ENCODE peak calls at places on chromosome 7, in nine cellular contexts. P is esophagus muscularis mucosa, H is astrocyte of the spinal cord, J is neural progenitor cell, Y is fibroblast of pulmonary artery, O is spleen, S is GM06990, D is A673, R is endodermal cell. A is an unnamed sample.

GRCh38 chr7:143512488-143513340 is 35.0 kb downstream of the TAS2R41 start:
- DNase-seq in P (no peak), H (peak), J (no peak), Y (no peak), O (no peak), S (no peak), D (no peak), R (no peak), A (peak)

GRCh38 chr7:8035647-8036518 is 67.3 kb downstream of the GLCCI1 start:
- DNase-seq in P (no peak), H (peak), J (peak), Y (peak), O (no peak), S (no peak), D (peak), R (peak), A (peak)

GRCh38 chr7:157808042-157808441 is 471.2 kb downstream of the DNAJB6 start:
- DNase-seq in P (no peak), H (no peak), J (no peak), Y (no peak), O (peak), S (no peak), D (no peak), R (no peak), A (no peak)

GRCh38 chr7:100467638-100468373 is 3.7 kb upstream of the SPACDR start:
- DNase-seq in P (no peak), H (no peak), J (no peak), Y (no peak), O (peak), S (no peak), D (no peak), R (peak), A (no peak)

GRCh38 chr7:5613607-5614006 is 167.9 kb downstream of the RNF216 start:
- DNase-seq in P (no peak), H (no peak), J (no peak), Y (no peak), O (no peak), S (no peak), D (no peak), R (no peak), A (no peak)

GRCh38 chr7:98209166-98209920 is 1.9 kb upstream of the BHLHA15 start:
- DNase-seq in P (no peak), H (no peak), J (no peak), Y (no peak), O (peak), S (no peak), D (no peak), R (no peak), A (no peak)

GRCh38 chr7:28626629-28627262 is 214.4 kb downstream of the CREB5 start:
- DNase-seq in P (no peak), H (peak), J (peak), Y (peak), O (no peak), S (no peak), D (peak), R (peak), A (peak)

GRCh38 chr7:104700336-104700735 is 313.7 kb upstream of the KMT2E start:
- DNase-seq in P (no peak), H (no peak), J (no peak), Y (no peak), O (no peak), S (no peak), D (no peak), R (no peak), A (no peak)

GRCh38 chr7:129635300-129636029 is 23.9 kb downstream of the NRF1 start:
- DNase-seq in P (no peak), H (peak), J (peak), Y (peak), O (peak), S (no peak), D (peak), R (peak), A (peak)

GRCh38 chr7:151738925-151739324 is 138.0 kb downstream of the PRKAG2 start:
- DNase-seq in P (no peak), H (no peak), J (no peak), Y (no peak), O (no peak), S (no peak), D (no peak), R (no peak), A (no peak)

GRCh38 chr7:151732292-151732691 is 144.6 kb downstream of the PRKAG2 start:
- DNase-seq in P (no peak), H (no peak), J (no peak), Y (no peak), O (no peak), S (no peak), D (no peak), R (no peak), A (no peak)

GRCh38 chr7:945556-946255 is 8.8 kb downstream of the ADAP1 start:
- DNase-seq in P (no peak), H (no peak), J (no peak), Y (no peak), O (peak), S (peak), D (no peak), R (peak), A (no peak)

GRCh38 chr7:82017334-82017943 is 247.6 kb upstream of the HGF start:
- DNase-seq in P (no peak), H (peak), J (peak), Y (peak), O (no peak), S (no peak), D (peak), R (no peak), A (peak)

GRCh38 chr7:82039621-82040020 is 269.8 kb upstream of the HGF start:
- DNase-seq in P (no peak), H (no peak), J (no peak), Y (peak), O (no peak), S (no peak), D (no peak), R (no peak), A (no peak)

GRCh38 chr7:153103219-153103618 is 343.7 kb downstream of the ACTR3B start:
- DNase-seq in P (no peak), H (no peak), J (no peak), Y (no peak), O (no peak), S (no peak), D (no peak), R (no peak), A (no peak)

GRCh38 chr7:67301667-67302066 is 305.0 kb downstream of the TYW1 start:
- DNase-seq in P (no peak), H (no peak), J (peak), Y (peak), O (no peak), S (no peak), D (no peak), R (no peak), A (peak)

GRCh38 chr7:111540199-111540815 is 22.0 kb downstream of the IMMP2L start:
- DNase-seq in P (no peak), H (no peak), J (no peak), Y (no peak), O (no peak), S (no peak), D (no peak), R (no peak), A (no peak)

GRCh38 chr7:106178593-106179134 is 66.6 kb upstream of the SYPL1 start:
- DNase-seq in P (no peak), H (peak), J (no peak), Y (peak), O (no peak), S (no peak), D (peak), R (no peak), A (peak)

GRCh38 chr7:129909669-129910068 is 43.1 kb downstream of the UBE2H start:
- DNase-seq in P (no peak), H (no peak), J (no peak), Y (no peak), O (no peak), S (no peak), D (no peak), R (no peak), A (no peak)

GRCh38 chr7:158271646-158272045 is 316.0 kb downstream of the PTPRN2 start:
- DNase-seq in P (no peak), H (no peak), J (no peak), Y (no peak), O (peak), S (no peak), D (no peak), R (no peak), A (no peak)

GRCh38 chr7:83984076-83984475 is 210.5 kb downstream of the SEMA3A start:
- DNase-seq in P (no peak), H (no peak), J (no peak), Y (no peak), O (no peak), S (no peak), D (no peak), R (no peak), A (no peak)

GRCh38 chr7:148706368-148706767 is 7.7 kb downstream of the CUL1 start:
- DNase-seq in P (no peak), H (no peak), J (no peak), Y (no peak), O (no peak), S (no peak), D (no peak), R (no peak), A (no peak)
- TF ChIP-seq CTCF in P (no peak), H (no peak), J (no peak), Y (no peak), O (no peak), S (no peak), D (no peak), R (no peak), A (no peak)

DNA sequence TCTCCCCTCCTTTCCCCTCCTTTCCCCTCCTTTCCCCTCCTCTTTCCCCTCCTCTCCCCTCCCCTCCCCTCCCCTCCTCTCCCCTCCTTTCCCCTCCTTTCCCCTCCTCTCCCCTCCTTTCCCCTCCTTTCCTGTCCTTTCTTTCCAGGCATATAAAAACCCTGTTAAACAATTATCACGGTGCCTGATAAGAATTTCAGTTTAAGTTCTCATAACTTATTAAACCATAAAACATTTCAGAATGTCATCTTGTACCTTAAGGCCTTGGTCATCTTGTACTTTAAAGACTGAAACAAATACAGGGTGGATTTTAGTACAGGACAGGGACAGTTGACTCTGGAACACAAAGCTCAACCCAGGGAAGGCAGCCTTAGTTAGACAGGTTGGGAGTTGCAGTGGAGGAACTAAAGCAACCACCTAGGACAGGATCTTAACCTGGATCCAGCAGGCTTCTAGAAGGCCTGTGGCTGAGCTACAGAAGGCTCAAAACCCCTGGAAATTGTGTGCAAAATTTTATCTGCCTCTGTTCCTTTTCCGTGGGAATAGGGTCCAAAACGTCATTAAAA is 1.2 kb downstream of the AGR3 start:
- DNase-seq in P (no peak), H (no peak), J (no peak), Y (no peak), O (no peak), S (no peak), D (no peak), R (no peak), A (no peak)
- H3K4me3 ChIP-seq in P (no peak), H (no peak), J (no peak), Y (no peak), O (no peak), S (no peak), D (no peak), R (no peak), A (no peak)

GRCh38 chr7:27586825-27587224 is 75.9 kb downstream of the HIBADH start:
- DNase-seq in P (no peak), H (no peak), J (peak), Y (no peak), O (peak), S (peak), D (peak), R (peak), A (no peak)
- TF ChIP-seq CTCF in P (no peak), H (no peak), J (no peak), Y (no peak), O (no peak), S (no peak), D (no peak), R (no peak), A (no peak)

GRCh38 chr7:45918556-45918955 is 2.5 kb downstream of the IGFBP3 start:
- DNase-seq in P (no peak), H (no peak), J (no peak), Y (no peak), O (no peak), S (no peak), D (no peak), R (peak), A (no peak)
- H3K4me3 ChIP-seq in P (no peak), H (no peak), J (no peak), Y (no peak), O (no peak), S (no peak), D (no peak), R (no peak), A (peak)

GRCh38 chr7:125390866-125391265 is 461.2 kb upstream of the POT1 start:
- DNase-seq in P (no peak), H (no peak), J (no peak), Y (no peak), O (no peak), S (no peak), D (no peak), R (no peak), A (no peak)
- TF ChIP-seq CTCF in P (no peak), H (no peak), J (no peak), Y (no peak), O (no peak), S (no peak), D (no peak), R (no peak), A (no peak)

DNA sequence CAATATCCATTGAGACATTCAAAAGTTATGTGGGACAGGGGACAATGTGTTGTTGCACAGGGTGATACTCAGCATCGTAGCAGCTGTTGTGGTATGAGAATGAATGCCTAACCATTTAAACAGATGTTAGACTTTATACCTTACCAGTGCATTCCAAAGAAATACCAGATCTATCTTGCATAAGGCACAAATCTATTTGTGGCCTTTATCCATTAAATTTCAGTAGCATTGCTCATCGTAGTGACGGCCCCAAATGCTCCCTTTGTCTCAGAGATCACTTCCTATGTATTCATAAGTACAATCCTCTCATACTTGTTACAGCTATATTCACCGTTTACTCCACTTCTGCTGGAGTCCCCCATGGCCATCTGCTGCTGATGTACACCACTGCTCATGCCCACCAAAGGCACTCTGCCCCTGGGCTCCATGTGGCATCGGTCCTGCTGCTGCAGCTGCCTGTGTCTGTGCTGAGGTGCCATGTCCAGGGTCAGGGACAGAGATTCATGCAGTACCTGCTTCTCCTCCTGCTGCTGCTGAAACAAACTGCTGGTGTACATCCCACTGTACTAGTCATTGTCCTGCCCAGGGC is 96.3 kb downstream of the CPED1 start:
- DNase-seq in P (no peak), H (peak), J (no peak), Y (peak), O (no peak), S (no peak), D (no peak), R (no peak), A (peak)
- H3K4me3 ChIP-seq in P (peak), H (no peak), J (no peak), Y (no peak), O (no peak), S (no peak), D (no peak), R (no peak), A (no peak)

GRCh38 chr7:50782376-50783208 is at the start of gene GRB10:
- DNase-seq in P (no peak), H (peak), J (peak), Y (peak), O (no peak), S (no peak), D (no peak), R (peak), A (peak)
- TF ChIP-seq CTCF in P (peak), H (peak), J (peak), Y (no peak), O (no peak), S (no peak), D (no peak), R (peak), A (peak)

DNA sequence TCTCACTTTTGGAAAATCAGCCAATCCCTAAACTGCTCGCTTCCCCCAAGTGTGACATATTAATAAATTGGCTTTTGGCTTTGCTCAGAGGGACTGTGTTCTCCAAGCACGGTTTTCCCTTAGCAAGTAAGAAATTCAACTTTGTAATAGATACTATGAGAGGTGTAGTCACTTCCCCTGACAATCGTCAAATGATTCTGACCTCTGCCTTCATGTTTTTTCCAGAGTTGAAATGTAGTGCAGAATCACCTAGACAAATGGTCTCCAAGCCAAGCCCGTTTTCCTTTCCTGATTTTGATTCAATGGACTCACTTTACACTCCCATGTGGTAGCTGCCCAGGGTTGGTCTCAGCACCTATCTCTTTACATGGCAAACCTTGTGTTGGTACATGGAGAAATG is 99.1 kb downstream of the ARL4A start:
- DNase-seq in P (no peak), H (no peak), J (no peak), Y (no peak), O (no peak), S (no peak), D (no peak), R (no peak), A (no peak)
- H3K4me3 ChIP-seq in P (no peak), H (no peak), J (no peak), Y (no peak), O (no peak), S (no peak), D (no peak), R (no peak), A (no peak)

GRCh38 chr7:140017543-140017942 is 45.2 kb downstream of the PARP12 start:
- DNase-seq in P (no peak), H (no peak), J (no peak), Y (no peak), O (peak), S (no peak), D (no peak), R (no peak), A (no peak)
- TF ChIP-seq CTCF in P (no peak), H (no peak), J (no peak), Y (no peak), O (no peak), S (no peak), D (no peak), R (no peak), A (no peak)

GRCh38 chr7:137881607-137882260 is 35.0 kb upstream of the DGKI start:
- DNase-seq in P (no peak), H (no peak), J (no peak), Y (no peak), O (no peak), S (no peak), D (no peak), R (no peak), A (no peak)

GRCh38 chr7:137882806-137883205 is 36.0 kb upstream of the DGKI start:
- DNase-seq in P (no peak), H (no peak), J (no peak), Y (no peak), O (no peak), S (no peak), D (no peak), R (no peak), A (no peak)

GRCh38 chr7:137879357-137880158 is 32.8 kb upstream of the DGKI start:
- DNase-seq in P (no peak), H (peak), J (peak), Y (peak), O (peak), S (no peak), D (no peak), R (peak), A (no peak)

GRCh38 chr7:137880432-137880831 is 33.7 kb upstream of the DGKI start:
- DNase-seq in P (no peak), H (peak), J (no peak), Y (peak), O (no peak), S (no peak), D (no peak), R (no peak), A (peak)

GRCh38 chr7:137882261-137882668 is 35.5 kb upstream of the DGKI start:
- DNase-seq in P (no peak), H (peak), J (no peak), Y (peak), O (no peak), S (peak), D (no peak), R (no peak), A (peak)
- H3K4me3 ChIP-seq in P (no peak), H (no peak), J (no peak), Y (no peak), O (no peak), S (no peak), D (no peak), R (no peak), A (no peak)

A was measured in fibroblast of villous mesenchyme.